ENCODE peak calls at places on chromosomes 4 and X, in eight cellular contexts. Y is lung, H is GM23338, R is cardiac fibroblast, L is A549, C is astrocyte of the spinal cord, Z is GM13976, F is left ventricle myocardium inferior. P is an unnamed sample.

GRCh38 chrX:129772796-129773431 is 6.8 kb upstream of the SASH3 start:
- DNase-seq in Z (peak), H (peak), Y (peak), L (no peak), R (no peak), C (no peak), F (peak), P (no peak)

GRCh38 chr4:8191136-8191747 is 7.8 kb upstream of the SH3TC1 start:
- DNase-seq in L (no peak), F (peak), H (no peak), Y (peak), R (peak), C (peak), Z (peak), P (peak)

GRCh38 chr4:52244773-52245360 is 193.8 kb downstream of the SPATA18 start:
- DNase-seq in Z (no peak), Y (no peak), F (no peak), R (no peak), C (no peak), L (no peak), H (no peak), P (no peak)

GRCh38 chr4:129046055-129046959 is 47.0 kb downstream of the SCLT1 start:
- DNase-seq in C (no peak), Z (no peak), Y (no peak), L (no peak), F (no peak), H (no peak), R (no peak), P (no peak)

GRCh38 chr4:128524311-128524710 is 236.7 kb upstream of the PGRMC2 start:
- DNase-seq in Y (peak), F (peak), L (peak), C (peak), H (no peak), Z (no peak), R (peak), P (no peak)

GRCh38 chr4:76687730-76688441 is 210.1 kb downstream of the SOWAHB start:
- DNase-seq in Z (no peak), H (peak), F (no peak), Y (no peak), C (no peak), L (no peak), R (no peak), P (no peak)

GRCh38 chr4:3291411-3291968 is 1.3 kb upstream of the RGS12 start:
- DNase-seq in H (peak), F (no peak), L (no peak), C (no peak), Z (peak), Y (peak), R (no peak), P (no peak)

GRCh38 chr4:74665346-74665745 is 129.0 kb downstream of the BTC start:
- DNase-seq in Z (no peak), R (no peak), H (no peak), L (no peak), Y (no peak), C (no peak), F (no peak), P (no peak)

GRCh38 chrX:80812176-80812575 is 2.5 kb upstream of the BRWD3 start:
- DNase-seq in Z (no peak), R (peak), F (peak), C (peak), H (peak), L (peak), Y (no peak), P (peak)

GRCh38 chr4:38387348-38387747 is 276.7 kb upstream of the KLF3 start:
- DNase-seq in C (peak), Z (no peak), L (no peak), F (peak), Y (peak), R (peak), H (no peak), P (no peak)

GRCh38 chr4:7529368-7529923 is 94.7 kb upstream of the PSAPL1 start:
- DNase-seq in Y (no peak), L (no peak), Z (no peak), F (no peak), H (peak), R (no peak), C (no peak), P (peak)

GRCh38 chr4:23887173-23887572 is 2.7 kb downstream of the PPARGC1A start:
- DNase-seq in C (no peak), Z (no peak), L (no peak), Y (no peak), R (no peak), F (no peak), H (no peak), P (no peak)

GRCh38 chr4:77697860-77698599 is 92.4 kb downstream of the CXCL13 start:
- DNase-seq in Z (no peak), R (peak), L (peak), Y (peak), F (no peak), C (peak), H (peak), P (no peak)

GRCh38 chr4:8920969-8921368 is 49.3 kb upstream of the HMX1 start:
- DNase-seq in Y (peak), L (no peak), R (no peak), Z (no peak), C (no peak), H (no peak), F (no peak), P (peak)

GRCh38 chr4:48804584-48805301 is 24.7 kb upstream of the FRYL start:
- DNase-seq in L (no peak), R (no peak), Y (no peak), Z (no peak), H (no peak), C (no peak), F (no peak), P (no peak)

GRCh38 chr4:151202851-151203455 is 74.0 kb upstream of the PRSS48 start:
- DNase-seq in Y (no peak), R (peak), C (peak), L (no peak), Z (no peak), H (peak), F (no peak), P (no peak)

GRCh38 chr4:7987148-7987989 is 47.7 kb upstream of the AFAP1 start:
- DNase-seq in L (peak), R (peak), Z (peak), C (peak), F (peak), H (peak), Y (peak), P (peak)

GRCh38 chrX:98371994-98372393 is 1488.3 kb downstream of the RPA4 start:
- DNase-seq in L (no peak), R (no peak), C (no peak), H (peak), F (no peak), Y (no peak), Z (no peak), P (no peak)

GRCh38 chr4:75099321-75099720 is 166.4 kb downstream of the PARM1 start:
- DNase-seq in C (no peak), F (no peak), Z (peak), L (no peak), Y (no peak), H (no peak), R (no peak), P (no peak)

GRCh38 chr4:110621328-110621812 is 1.5 kb downstream of the PITX2 start:
- DNase-seq in F (no peak), H (peak), R (no peak), L (no peak), Z (no peak), C (no peak), Y (no peak), P (no peak)

GRCh38 chr4:57078685-57079521 is 31.3 kb downstream of the IGFBP7 start:
- DNase-seq in Y (no peak), H (peak), Z (no peak), L (peak), R (no peak), F (no peak), C (peak), P (no peak)

GRCh38 chr4:109985993-109986640 is 73.4 kb downstream of the EGF start:
- DNase-seq in H (no peak), R (no peak), L (no peak), C (no peak), Z (no peak), Y (no peak), F (no peak), P (no peak)

GRCh38 chrX:134287356-134287755 is 50.4 kb downstream of the CCDC160 start:
- DNase-seq in F (no peak), Z (no peak), Y (no peak), C (no peak), H (no peak), L (no peak), R (no peak), P (no peak)

GRCh38 chr4:186058980-186059316 is 10.0 kb upstream of the TLR3 start:
- DNase-seq in Z (no peak), L (no peak), C (no peak), Y (no peak), H (no peak), F (no peak), R (no peak), P (no peak)

GRCh38 chr4:1309261-1310010 is 19.7 kb downstream of the MAEA start:
- DNase-seq in H (peak), C (peak), F (peak), R (peak), Y (peak), L (no peak), Z (peak), P (peak)

GRCh38 chrX:140933056-140933455 is 69.3 kb upstream of the SPANXB1 start:
- DNase-seq in Z (no peak), R (no peak), C (no peak), H (no peak), L (peak), F (no peak), Y (no peak), P (no peak)

GRCh38 chrX:36431819-36432218 is 512.3 kb downstream of the CFAP47 start:
- DNase-seq in Y (no peak), R (peak), L (peak), H (no peak), F (no peak), Z (no peak), C (peak), P (no peak)

GRCh38 chrX:154539077-154539476 is 7.6 kb downstream of the G6PD start:
- DNase-seq in F (no peak), Z (no peak), H (no peak), L (no peak), Y (no peak), R (no peak), C (no peak), P (no peak)
- TF ChIP-seq CTCF in F (no peak), Z (no peak), H (no peak), L (no peak), Y (no peak), R (no peak), C (no peak), P (no peak)

GRCh38 chrX:47497274-47497673 is 14.3 kb upstream of the ZNF41 start:
- DNase-seq in L (peak), R (peak), H (no peak), C (peak), Y (no peak), F (no peak), Z (no peak), P (no peak)
- TF ChIP-seq CTCF in L (peak), R (peak), H (peak), C (peak), Y (no peak), F (peak), Z (peak), P (no peak)

GRCh38 chrX:9847071-9847470 is 60.8 kb downstream of the SHROOM2 start:
- DNase-seq in Y (no peak), F (no peak), R (no peak), C (peak), H (no peak), L (peak), Z (no peak), P (no peak)

GRCh38 chrX:9845574-9845948 is 59.3 kb downstream of the SHROOM2 start:
- DNase-seq in F (no peak), H (no peak), Y (no peak), L (no peak), R (peak), Z (no peak), C (no peak), P (no peak)

GRCh38 chrX:9842541-9842940 is 56.3 kb downstream of the SHROOM2 start:
- DNase-seq in L (no peak), Y (no peak), H (peak), F (no peak), C (no peak), Z (no peak), R (no peak), P (no peak)

GRCh38 chrX:9846631-9847030 is 60.4 kb downstream of the SHROOM2 start:
- DNase-seq in F (no peak), C (no peak), L (no peak), Z (no peak), H (no peak), R (no peak), Y (no peak), P (no peak)

DNA sequence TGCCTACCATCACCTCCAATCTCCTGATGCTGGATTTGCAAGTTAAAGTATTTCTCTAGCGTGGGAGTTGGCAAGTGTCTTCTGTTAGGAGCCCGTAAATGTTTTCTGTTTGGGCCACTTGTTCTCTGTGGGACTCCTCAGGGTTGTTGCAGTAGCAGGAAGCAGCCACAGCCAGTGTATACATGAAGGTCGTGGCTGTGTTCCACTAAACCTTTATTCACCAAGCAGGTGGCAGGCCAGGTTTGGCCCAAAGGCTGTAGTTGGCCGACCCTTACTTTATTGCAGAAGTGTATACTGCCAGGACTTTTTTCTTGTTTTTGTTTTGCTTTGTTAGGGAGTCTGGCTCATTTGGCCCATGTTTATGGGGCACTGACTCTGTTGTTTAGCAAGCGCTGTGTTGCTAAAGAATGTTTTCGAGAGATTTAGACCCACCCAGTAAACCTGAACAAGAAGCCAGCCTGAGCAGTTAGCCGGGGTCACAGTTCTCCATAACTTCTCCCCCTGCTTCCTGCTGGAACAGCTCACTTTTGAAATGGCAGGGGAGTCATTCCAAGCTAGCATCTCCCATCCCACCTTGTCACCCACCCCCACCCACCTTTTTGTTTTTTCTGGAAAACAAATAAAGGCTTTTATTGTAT is 58.8 kb downstream of the SHROOM2 start:
- DNase-seq in F (no peak), Z (no peak), H (no peak), Y (no peak), C (no peak), L (no peak), R (no peak), P (no peak)
- TF ChIP-seq CTCF in F (no peak), Z (no peak), H (no peak), Y (no peak), C (no peak), L (no peak), R (no peak), P (no peak)

GRCh38 chrX:41133551-41133950 is 48.3 kb downstream of the USP9X start:
- DNase-seq in C (no peak), R (no peak), L (no peak), F (no peak), Z (no peak), Y (no peak), H (no peak), P (no peak)

GRCh38 chrX:41142130-41142529 is 56.9 kb downstream of the USP9X start:
- DNase-seq in C (no peak), R (no peak), L (no peak), H (no peak), Y (no peak), Z (no peak), F (no peak), P (no peak)

GRCh38 chrX:41131766-41132165 is 46.5 kb downstream of the USP9X start:
- DNase-seq in C (no peak), R (no peak), H (no peak), Z (no peak), Y (no peak), F (no peak), L (no peak), P (no peak)

GRCh38 chrX:41137589-41137988 is 52.3 kb downstream of the USP9X start:
- DNase-seq in R (no peak), L (no peak), H (peak), C (no peak), Z (no peak), F (no peak), Y (no peak), P (no peak)
- TF ChIP-seq CTCF in R (peak), L (peak), H (peak), C (peak), Z (no peak), F (peak), Y (no peak), P (peak)

GRCh38 chr4:123110685-123111084 is 188.3 kb upstream of the NUDT6 start:
- DNase-seq in L (no peak), Z (no peak), F (no peak), Y (no peak), R (no peak), C (no peak), H (no peak), P (no peak)

GRCh38 chr4:123110147-123110546 is 187.8 kb upstream of the NUDT6 start:
- DNase-seq in Z (no peak), F (no peak), L (no peak), C (no peak), R (peak), H (no peak), Y (no peak), P (no peak)

GRCh38 chr4:123114084-123114914 is 191.9 kb upstream of the NUDT6 start:
- DNase-seq in Z (no peak), R (no peak), F (no peak), Y (no peak), H (no peak), L (no peak), C (no peak), P (no peak)

GRCh38 chr4:123114915-123115756 is 192.7 kb upstream of the NUDT6 start:
- DNase-seq in F (no peak), Y (no peak), H (peak), Z (no peak), R (no peak), C (no peak), L (no peak), P (no peak)

DNA sequence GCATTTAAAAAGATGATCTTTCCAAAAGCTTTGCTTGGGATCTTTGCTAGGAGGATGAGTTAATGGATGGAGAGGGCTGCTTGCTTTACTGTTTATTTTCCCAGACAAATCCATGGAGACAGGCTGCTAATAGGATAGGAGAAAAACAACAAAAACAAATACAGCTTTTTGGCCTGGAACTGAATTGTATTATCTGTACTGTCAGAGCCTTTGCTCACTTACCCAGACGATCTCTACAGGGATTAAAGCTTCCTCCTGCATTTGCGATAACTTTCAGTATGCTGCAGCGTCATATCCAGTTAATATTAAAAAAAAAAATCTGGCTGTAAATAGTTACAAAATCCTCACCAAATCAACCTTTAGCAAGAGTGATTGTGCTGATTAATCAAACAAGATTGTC is 190.8 kb upstream of the NUDT6 start:
- DNase-seq in H (no peak), R (peak), Z (no peak), L (no peak), F (no peak), Y (no peak), C (no peak), P (no peak)
- TF ChIP-seq CTCF in H (no peak), R (no peak), Z (no peak), L (no peak), F (no peak), Y (no peak), C (no peak), P (no peak)

GRCh38 chr4:132269303-132269990 is 879.6 kb upstream of the PCDH10 start:
- DNase-seq in Y (no peak), R (no peak), L (no peak), H (no peak), F (no peak), Z (no peak), C (no peak), P (no peak)

DNA sequence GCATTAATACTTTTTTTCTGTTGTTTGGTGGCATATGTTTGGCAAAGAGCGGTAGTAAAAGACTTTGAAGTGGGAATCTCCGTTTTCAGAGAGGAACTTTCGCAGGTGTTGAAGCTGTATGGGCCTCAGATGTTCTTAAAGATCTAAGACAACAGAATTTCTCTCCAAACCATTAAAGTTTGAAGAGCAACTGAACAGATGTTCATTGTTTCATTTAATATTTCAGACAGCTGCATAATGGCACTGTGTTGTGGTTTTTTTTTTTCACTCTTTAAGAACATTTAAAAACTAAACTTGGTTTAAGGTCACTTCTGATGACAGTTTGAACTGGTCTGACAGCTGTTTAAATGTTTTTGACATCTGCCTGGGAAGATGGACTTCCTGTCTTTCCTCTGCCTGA is 882.7 kb upstream of the PCDH10 start:
- DNase-seq in C (no peak), Y (no peak), Z (no peak), F (no peak), L (no peak), H (no peak), R (no peak), P (no peak)
- TF ChIP-seq CTCF in C (no peak), Y (no peak), Z (no peak), F (no peak), L (no peak), H (no peak), R (no peak), P (no peak)

P was measured in glutamatergic neuron.